ENCODE peak calls at places on chromosomes 12 and 14, in six cellular contexts. One of them, this sample, is unnamed.

GRCh38 chr12:6316921-6317692 is 6.6 kb downstream of the PLEKHG6 start:
- DNase-seq in CD8-positive, alpha-beta memory T cell: no peak
- DNase-seq in kidney glomerular epithelial cell: no peak
- DNase-seq in lower leg skin: no peak
- DNase-seq in HFF-Myc: no peak
- DNase-seq in GM13977: no peak
- DNase-seq in this sample: no peak

GRCh38 chr12:27899151-27899661 is 73.3 kb downstream of the PTHLH start:
- DNase-seq in CD8-positive, alpha-beta memory T cell: no peak
- DNase-seq in kidney glomerular epithelial cell: peak
- DNase-seq in lower leg skin: no peak
- DNase-seq in HFF-Myc: no peak
- DNase-seq in GM13977: no peak
- DNase-seq in this sample: no peak

GRCh38 chr14:60311417-60311816 is 62.4 kb downstream of the PPM1A start:
- DNase-seq in CD8-positive, alpha-beta memory T cell: no peak
- DNase-seq in kidney glomerular epithelial cell: no peak
- DNase-seq in lower leg skin: no peak
- DNase-seq in HFF-Myc: peak
- DNase-seq in GM13977: no peak
- DNase-seq in this sample: no peak

GRCh38 chr12:4032906-4033628 is 159.9 kb upstream of the PARP11 start:
- DNase-seq in CD8-positive, alpha-beta memory T cell: no peak
- DNase-seq in kidney glomerular epithelial cell: no peak
- DNase-seq in lower leg skin: no peak
- DNase-seq in HFF-Myc: no peak
- DNase-seq in GM13977: no peak
- DNase-seq in this sample: no peak

GRCh38 chr12:54439521-54440255 is 20.6 kb upstream of the ITGA5 start:
- DNase-seq in CD8-positive, alpha-beta memory T cell: no peak
- DNase-seq in kidney glomerular epithelial cell: peak
- DNase-seq in lower leg skin: no peak
- DNase-seq in HFF-Myc: no peak
- DNase-seq in GM13977: peak
- DNase-seq in this sample: no peak

GRCh38 chr12:125280482-125281377 is 215.5 kb downstream of the AACS start:
- DNase-seq in CD8-positive, alpha-beta memory T cell: no peak
- DNase-seq in kidney glomerular epithelial cell: no peak
- DNase-seq in lower leg skin: peak
- DNase-seq in HFF-Myc: no peak
- DNase-seq in GM13977: peak
- DNase-seq in this sample: no peak

GRCh38 chr12:124392271-124392990 is 97.5 kb downstream of the RFLNA start:
- DNase-seq in CD8-positive, alpha-beta memory T cell: no peak
- DNase-seq in kidney glomerular epithelial cell: no peak
- DNase-seq in lower leg skin: peak
- DNase-seq in HFF-Myc: no peak
- DNase-seq in GM13977: peak
- DNase-seq in this sample: no peak

GRCh38 chr12:122167328-122167925 is 6.6 kb downstream of the IL31 start:
- DNase-seq in CD8-positive, alpha-beta memory T cell: no peak
- DNase-seq in kidney glomerular epithelial cell: no peak
- DNase-seq in lower leg skin: no peak
- DNase-seq in HFF-Myc: no peak
- DNase-seq in GM13977: no peak
- DNase-seq in this sample: no peak

GRCh38 chr12:11901687-11902524 is 168.8 kb upstream of the BCL2L14 start:
- DNase-seq in CD8-positive, alpha-beta memory T cell: no peak
- DNase-seq in kidney glomerular epithelial cell: no peak
- DNase-seq in lower leg skin: no peak
- DNase-seq in HFF-Myc: no peak
- DNase-seq in GM13977: no peak
- DNase-seq in this sample: no peak

GRCh38 chr14:61350427-61350826 is 29.0 kb downstream of the PRKCH start:
- DNase-seq in CD8-positive, alpha-beta memory T cell: no peak
- DNase-seq in kidney glomerular epithelial cell: no peak
- DNase-seq in lower leg skin: no peak
- DNase-seq in HFF-Myc: no peak
- DNase-seq in GM13977: no peak
- DNase-seq in this sample: no peak

GRCh38 chr12:122951979-122952892 is 14.0 kb downstream of the ABCB9 start:
- DNase-seq in CD8-positive, alpha-beta memory T cell: peak
- DNase-seq in kidney glomerular epithelial cell: peak
- DNase-seq in lower leg skin: peak
- DNase-seq in HFF-Myc: no peak
- DNase-seq in GM13977: peak
- DNase-seq in this sample: peak